ENCODE peak calls at places on chromosomes 13 and 19, in eight cellular contexts. C is fibroblast of lung, N is astrocyte, K is A673, O is neural progenitor cell, Z is PC-3, A is GM23248, Y is mammary epithelial cell. V is an unnamed sample. For H3K9me3, the result is how much of the 10 kb centered on the place peaks cover.

GRCh38 chr13:79407349-79407979 is 1.4 kb upstream of the RBM26 start:
- DNase-seq in C (no peak), N (no peak), A (no peak), Z (no peak), O (no peak), K (no peak), Y (no peak), V (no peak)

GRCh38 chr13:28147489-28147888 is 9.1 kb downstream of the PAN3 start:
- DNase-seq in Z (peak), C (no peak), A (peak), K (no peak), Y (peak), O (no peak), N (no peak), V (no peak)

GRCh38 chr13:87656311-87656710 is 14.9 kb upstream of the SLITRK5 start:
- DNase-seq in Y (no peak), N (peak), C (peak), K (peak), A (no peak), O (peak), Z (peak), V (no peak)

GRCh38 chr19:10290439-10290875 is 705 bp downstream of the ICAM5 start:
- DNase-seq in N (no peak), C (no peak), O (peak), A (peak), K (peak), Y (no peak), Z (peak), V (no peak)

GRCh38 chr13:25171517-25172302 is at the start of gene AMER2:
- DNase-seq in O (peak), Z (no peak), A (peak), C (peak), N (peak), K (peak), Y (no peak), V (no peak)

GRCh38 chr19:27777726-27778125 is 1435.2 kb downstream of the UQCRFS1 start:
- DNase-seq in C (no peak), O (no peak), N (no peak), Z (no peak), A (no peak), K (no peak), Y (no peak), V (no peak)

GRCh38 chr13:24112791-24113190 is 47.7 kb upstream of the SPATA13 start:
- DNase-seq in C (peak), K (no peak), Z (no peak), O (no peak), A (no peak), Y (no peak), N (peak), V (no peak)

GRCh38 chr19:55546822-55547614 is 1.7 kb upstream of the SBK3 start:
- DNase-seq in K (peak), O (peak), Z (peak), C (peak), A (peak), Y (peak), N (peak), V (no peak)

GRCh38 chr19:9906475-9907087 is 29.7 kb downstream of the OLFM2 start:
- DNase-seq in N (no peak), A (no peak), O (peak), Y (no peak), K (no peak), Z (no peak), C (no peak), V (no peak)

GRCh38 chr13:32894589-32895001 is 121.6 kb upstream of the KL start:
- DNase-seq in Y (peak), O (no peak), K (no peak), N (peak), C (peak), A (peak), Z (peak), V (no peak)

GRCh38 chr19:32498641-32499200 is 82.3 kb upstream of the PDCD5 start:
- DNase-seq in A (no peak), Z (no peak), N (no peak), K (no peak), O (no peak), Y (no peak), C (peak), V (no peak)

GRCh38 chr13:112970552-112971287 is 1.7 kb downstream of the MCF2L start:
- DNase-seq in Z (no peak), Y (no peak), K (no peak), O (no peak), C (no peak), A (no peak), N (no peak), V (no peak)

GRCh38 chr13:112968380-112968909 is 569 bp upstream of the MCF2L start:
- DNase-seq in K (no peak), N (no peak), Y (no peak), O (peak), Z (peak), C (no peak), A (no peak), V (no peak)

GRCh38 chr13:112967666-112968379 is 1.2 kb upstream of the MCF2L start:
- DNase-seq in Y (peak), A (peak), K (no peak), Z (no peak), O (peak), N (no peak), C (no peak), V (no peak)

GRCh38 chr13:112969692-112970338 is 801 bp downstream of the MCF2L start:
- DNase-seq in K (no peak), C (no peak), A (no peak), O (no peak), Z (no peak), N (no peak), Y (no peak), V (no peak)

GRCh38 chr13:112968910-112969691 is at the start of gene MCF2L:
- DNase-seq in K (peak), C (peak), O (peak), Y (no peak), A (peak), Z (peak), N (peak), V (no peak)
- TF ChIP-seq EZH2 in K (peak), C (peak), O (peak), Y (peak), A (peak), Z (no peak), N (peak), V (no peak)

DNA sequence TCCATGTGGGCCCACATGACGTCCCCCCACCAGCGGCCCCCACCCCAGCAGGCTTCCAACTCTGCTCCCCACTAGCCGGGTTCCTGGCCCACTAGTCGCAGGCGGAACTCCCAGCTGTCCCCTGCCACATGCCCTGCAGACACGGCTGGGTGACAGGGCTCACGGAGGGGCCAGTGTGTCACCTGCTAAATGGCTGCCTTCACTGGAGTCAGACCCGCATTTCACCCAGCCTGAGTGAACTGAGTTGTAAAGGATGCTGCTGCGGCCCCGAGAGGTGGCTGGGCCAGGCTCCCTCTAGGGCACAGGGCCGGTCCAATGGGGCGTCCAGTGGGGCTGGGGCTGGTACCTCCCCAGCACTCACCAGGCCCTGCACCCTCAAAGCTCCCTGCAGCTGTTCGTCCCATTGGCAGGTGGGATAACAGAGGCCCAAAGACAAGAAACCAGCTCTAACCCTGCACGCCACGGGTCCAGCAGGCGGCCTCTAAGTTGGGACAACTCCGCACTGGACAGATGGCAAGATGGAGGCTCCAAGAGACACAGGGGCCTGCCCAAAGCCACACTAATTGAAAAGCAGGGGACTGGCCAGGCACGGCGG is 3.2 kb downstream of the LMNB2 start:
- DNase-seq in C (no peak), Z (no peak), A (no peak), O (no peak), N (no peak), Y (no peak), K (no peak), V (no peak)
- H3K9me3 ChIP-seq in C (under half), Z (under half), A (under half), O (under half), N (under half), Y (under half), K (under half), V (under half)

GRCh38 chr19:16921766-16922591 is 33.2 kb downstream of the F2RL3 start:
- DNase-seq in Y (no peak), K (no peak), Z (no peak), N (no peak), C (no peak), O (no peak), A (no peak), V (no peak)
- H3K4me3 ChIP-seq in Y (no peak), K (no peak), Z (no peak), N (no peak), C (no peak), O (no peak), A (no peak), V (no peak)

GRCh38 chr13:52127378-52127777 is 1.5 kb downstream of the NEK5 start:
- DNase-seq in N (peak), Y (no peak), A (peak), O (no peak), C (peak), Z (no peak), K (no peak), V (no peak)

GRCh38 chr13:52127783-52128702 is 830 bp downstream of the NEK5 start:
- DNase-seq in C (peak), Z (peak), N (peak), A (peak), Y (peak), O (peak), K (peak), V (peak)

GRCh38 chr13:52130641-52131040 is 1.8 kb upstream of the NEK5 start:
- DNase-seq in C (no peak), K (no peak), Y (peak), O (no peak), N (no peak), Z (peak), A (no peak), V (no peak)

GRCh38 chr13:52125547-52125946 is 3.3 kb downstream of the NEK5 start:
- DNase-seq in O (no peak), A (no peak), C (no peak), N (no peak), Y (no peak), Z (no peak), K (no peak), V (no peak)

GRCh38 chr13:52128714-52129700 is at the start of gene NEK5:
- DNase-seq in N (peak), K (peak), C (peak), Y (peak), O (peak), Z (peak), A (peak), V (no peak)
- TF ChIP-seq EZH2 in N (no peak), K (no peak), C (no peak), Y (no peak), O (no peak), Z (no peak), A (no peak), V (no peak)

DNA sequence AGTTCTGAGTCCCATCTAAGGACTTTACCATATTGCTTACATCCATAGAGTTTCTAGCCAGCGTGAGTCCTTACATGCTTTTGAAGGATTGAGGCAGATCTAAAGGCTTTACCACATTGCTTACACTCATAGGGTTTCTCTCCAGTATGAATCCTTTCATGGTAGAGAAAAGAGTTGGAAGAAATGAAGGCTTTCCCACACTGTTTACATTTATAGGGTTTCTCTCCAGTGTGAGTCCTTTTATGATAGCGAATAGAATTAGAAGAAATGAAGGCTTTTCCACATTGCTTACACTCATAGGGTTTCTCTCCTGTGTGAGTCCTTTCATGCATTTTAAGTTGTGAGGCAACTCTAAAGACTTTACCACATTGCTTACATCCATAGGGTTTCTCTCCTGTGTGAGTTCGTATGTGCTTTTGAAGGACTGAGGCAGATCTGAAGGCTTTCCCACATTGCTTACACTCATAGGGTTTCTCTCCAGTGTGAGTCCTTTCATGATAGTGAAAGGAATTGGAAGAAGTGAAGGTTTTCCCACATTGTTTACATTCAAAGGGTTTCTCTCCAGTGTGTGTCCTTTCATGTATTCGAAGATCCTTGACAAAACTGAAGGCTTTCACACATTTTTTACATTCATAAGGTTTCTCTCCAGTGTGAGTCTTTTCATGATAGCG is 8.4 kb upstream of the ZNF433 start:
- DNase-seq in N (no peak), Z (no peak), Y (no peak), O (no peak), A (no peak), K (no peak), C (no peak), V (no peak)
- H3K9me3 ChIP-seq in N (under half), Z (half or more), Y (under half), O (under half), A (under half), K (under half), C (under half), V (under half)

V was measured in SK-N-MC.